ENCODE peak calls at places on chromosomes 7 and 10, in five cellular contexts. V, F, P, S and A are unnamed samples.
A peak's percentile ranks its signal among the peaks of the same experiment; 100 is the strongest.

GRCh38 chr10:109823196-109823595 is 100.1 kb downstream of the XPNPEP1 start:
- DNase-seq in V (no peak), P (no peak), S (no peak), F (no peak), A (no peak)

GRCh38 chr10:8054243-8054497 is 318 bp upstream of the GATA3 start:
- DNase-seq in S (peak; percentile 51), P (peak; percentile 71), F (no peak), V (no peak), A (no peak)

GRCh38 chr7:107933386-107934013 is 42.5 kb downstream of the DLD start:
- DNase-seq in V (no peak), P (peak; percentile 45), F (no peak), S (no peak), A (no peak)

GRCh38 chr10:82572686-82573226 is 697.8 kb downstream of the NRG3 start:
- DNase-seq in P (no peak), V (no peak), S (no peak), F (no peak), A (no peak)

GRCh38 chr7:149125189-149125863 is 798 bp downstream of the ZNF425 start:
- DNase-seq in F (no peak), S (no peak), P (no peak), V (no peak), A (peak; percentile 29)

GRCh38 chr10:131246775-131247174 is 64.7 kb downstream of the TCERG1L start:
- DNase-seq in V (no peak), S (no peak), P (no peak), F (no peak), A (no peak)

GRCh38 chr10:29119374-29119773 is 169.5 kb upstream of the LYZL1 start:
- DNase-seq in S (no peak), P (peak; percentile 29), F (peak; percentile 8), V (peak; percentile 81), A (no peak)

GRCh38 chr7:50662996-50663395 is 97.8 kb upstream of the DDC start:
- DNase-seq in S (no peak), P (no peak), V (no peak), F (no peak), A (no peak)

GRCh38 chr7:2665359-2665791 is 22.6 kb upstream of the AMZ1 start:
- DNase-seq in S (no peak), F (no peak), P (no peak), V (no peak), A (no peak)

GRCh38 chr7:144821069-144821468 is 14.8 kb downstream of the TPK1 start:
- DNase-seq in V (no peak), P (no peak), S (no peak), F (no peak), A (no peak)

GRCh38 chr7:7254908-7255307 is 72.6 kb downstream of the C1GALT1 start:
- DNase-seq in P (no peak), F (no peak), V (no peak), S (no peak), A (no peak)

GRCh38 chr7:7261863-7262262 is 79.5 kb downstream of the C1GALT1 start:
- DNase-seq in P (no peak), V (no peak), F (no peak), S (no peak), A (no peak)

GRCh38 chr7:7254319-7254718 is 72.0 kb downstream of the C1GALT1 start:
- DNase-seq in V (no peak), P (no peak), F (no peak), S (no peak), A (no peak)

GRCh38 chr7:7256731-7257274 is 74.5 kb downstream of the C1GALT1 start:
- DNase-seq in S (no peak), V (no peak), P (no peak), F (no peak), A (no peak)

DNA sequence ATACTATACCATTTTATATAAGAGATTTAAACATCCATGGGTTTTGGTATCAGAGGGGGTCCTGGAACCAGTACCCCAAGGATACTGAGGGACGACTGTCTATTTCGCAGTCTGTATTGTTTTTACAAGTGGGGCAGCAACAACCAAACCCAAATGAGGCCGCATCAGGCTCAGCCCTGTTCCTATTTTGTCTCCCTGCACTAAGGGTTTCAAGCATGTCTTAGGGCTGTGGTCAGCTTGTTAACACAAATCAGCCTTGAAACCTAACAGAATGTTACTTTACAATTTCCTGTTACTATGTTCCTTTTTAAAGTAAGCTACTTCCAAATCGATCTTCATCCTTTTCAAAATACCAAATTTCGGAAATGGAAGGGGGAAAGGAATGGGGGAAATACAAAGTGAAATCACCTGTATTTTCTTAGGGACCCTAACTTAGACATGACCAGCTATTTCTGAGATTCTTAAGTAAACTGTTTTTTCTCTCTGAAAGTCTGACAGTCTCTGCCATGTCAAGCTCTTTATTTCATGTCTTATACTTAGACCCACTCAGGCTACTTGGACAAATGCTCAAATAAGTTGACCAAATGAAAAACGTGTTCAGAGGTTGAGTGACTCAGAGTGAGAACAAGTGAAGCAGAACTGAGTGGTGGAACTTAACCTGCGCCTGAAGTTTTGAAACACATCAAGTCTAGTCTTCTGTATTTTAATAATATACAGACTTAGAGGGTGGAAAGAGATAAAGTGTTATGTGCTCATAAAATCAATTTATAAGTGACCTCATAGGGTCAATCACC is 75.8 kb downstream of the C1GALT1 start:
- DNase-seq in V (no peak), P (peak; percentile 29), F (peak; percentile 32), S (no peak), A (no peak)
- H3K4me3 ChIP-seq in V (no peak overlapping the region), P (no peak overlapping the region), F (no peak overlapping the region), S (no peak overlapping the region), A (no peak overlapping the region)

GRCh38 chr10:625335-625699 is 64.2 kb downstream of the DIP2C start:
- DNase-seq in P (peak; percentile 88), V (no peak), F (no peak), S (no peak), A (no peak)

GRCh38 chr10:625751-626711 is 63.4 kb downstream of the DIP2C start:
- DNase-seq in P (peak; percentile 69), S (no peak), F (no peak), V (no peak), A (no peak)

GRCh38 chr10:629186-629998 is 60.1 kb downstream of the DIP2C start:
- DNase-seq in S (no peak), V (no peak), P (no peak), F (no peak), A (no peak)

GRCh38 chr10:628386-629045 is 61.0 kb downstream of the DIP2C start:
- DNase-seq in S (no peak), F (no peak), P (no peak), V (no peak), A (no peak)

DNA sequence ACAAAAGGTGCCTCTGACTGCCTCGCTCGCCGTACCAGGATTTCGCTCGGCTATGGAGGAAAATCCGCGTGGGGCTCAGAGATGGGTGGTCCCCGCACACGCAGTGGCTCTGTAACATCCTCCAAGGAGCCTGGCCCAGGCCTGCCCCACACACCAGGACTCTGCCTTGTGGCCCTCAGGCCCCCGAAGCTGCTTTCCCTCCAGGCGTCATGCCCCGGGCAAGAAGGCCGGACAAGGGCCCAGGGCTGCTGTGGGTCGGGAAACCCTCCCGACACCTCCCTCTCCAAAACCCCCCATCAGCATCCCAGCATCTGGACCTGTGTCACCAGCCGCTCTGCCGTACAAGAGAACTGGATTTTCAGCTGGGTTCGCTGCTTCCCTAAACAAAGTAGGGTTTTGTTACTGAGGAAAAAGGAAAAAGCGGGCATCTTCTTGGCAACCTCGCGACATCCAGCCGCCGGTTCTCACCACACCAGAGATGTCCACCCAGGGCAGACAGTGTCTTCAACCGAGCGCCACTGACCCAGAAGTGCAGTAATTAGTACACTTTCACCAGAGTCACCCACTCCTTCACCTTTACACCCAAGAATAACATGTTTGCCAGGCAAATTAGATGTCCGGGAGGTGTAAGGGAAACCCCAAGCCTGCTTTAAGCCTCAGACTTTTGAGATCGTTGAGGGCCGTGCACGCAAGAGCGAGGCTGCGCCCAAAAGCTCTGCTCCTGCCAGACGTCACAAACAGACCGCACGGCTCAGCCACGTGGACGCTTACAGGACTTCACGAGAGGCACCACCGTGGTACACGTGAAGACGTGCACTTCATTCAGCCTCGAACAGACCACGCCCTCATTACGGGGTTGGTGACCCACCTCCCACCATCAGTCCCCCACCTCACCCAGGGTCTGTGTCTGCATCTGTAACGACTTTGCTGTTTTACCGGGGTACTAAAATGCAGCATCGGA is 62.2 kb downstream of the DIP2C start:
- DNase-seq in S (no peak), P (no peak), V (no peak), F (no peak), A (no peak)
- H3K4me1 ChIP-seq in S (peaks cover 5% of the 10 kb centered on the region), P (peaks cover 40% of the 10 kb centered on the region), V (no peaks in the 10 kb centered on the region), F (no peaks in the 10 kb centered on the region), A (peaks cover 8% of the 10 kb centered on the region)

DNA sequence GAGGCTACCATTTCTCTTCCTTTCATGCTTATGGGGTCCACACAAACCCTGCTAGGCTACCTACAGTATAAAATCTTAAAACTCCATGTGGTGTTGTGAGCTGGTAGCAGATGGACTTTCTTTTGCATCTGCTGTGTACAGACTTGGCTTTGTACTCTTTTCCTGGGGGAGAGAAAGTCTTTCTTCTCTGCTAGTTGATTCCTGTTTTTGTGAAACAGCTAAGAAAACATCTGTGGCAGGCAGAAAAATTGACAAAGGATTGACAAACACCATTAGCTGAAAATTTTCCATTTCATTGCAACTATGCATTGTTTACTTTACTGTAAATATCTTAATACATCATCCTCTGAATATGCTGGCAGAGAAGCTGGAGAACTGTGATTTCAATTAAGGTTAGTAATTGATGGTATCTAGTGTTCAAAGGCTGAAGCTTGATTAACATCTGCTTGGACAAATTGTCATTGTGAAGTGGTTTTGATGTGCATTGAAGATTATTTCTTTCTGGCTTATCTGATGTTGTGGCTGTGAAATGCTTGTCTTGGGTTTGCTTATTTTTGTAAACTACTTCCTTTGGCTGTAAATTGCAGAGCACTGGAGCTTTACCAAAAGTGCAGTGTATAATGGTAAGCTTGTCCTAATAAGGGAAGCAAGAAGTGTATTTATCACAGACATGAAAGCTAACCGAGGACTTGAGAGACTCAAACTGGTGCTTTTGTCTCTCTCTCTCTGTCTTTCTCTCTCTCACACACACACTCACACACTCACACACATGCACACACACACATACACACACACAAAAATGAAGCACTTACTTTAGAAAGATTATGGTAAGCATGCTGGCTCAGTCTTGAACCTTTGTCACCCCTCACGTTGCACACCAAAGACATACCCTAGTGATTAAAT is at the start of gene FOXP2:
- DNase-seq in V (peak; percentile 39), S (no peak), F (peak; percentile 22), P (peak; percentile 56), A (no peak)
- H3K27ac ChIP-seq in V (peak within 1 kb of the TSS; percentile 37), S (no peak within 1 kb of the TSS), F (peak within 1 kb of the TSS; percentile 60), P (no peak within 1 kb of the TSS), A (peak within 1 kb of the TSS; percentile 24)

GRCh38 chr10:122113161-122113944 is 124.4 kb downstream of the TACC2 start:
- DNase-seq in S (peak; percentile 83), P (peak; percentile 86), F (peak; percentile 79), V (peak; percentile 77), A (peak; percentile 75)

GRCh38 chr10:122114156-122114747 is 125.3 kb downstream of the TACC2 start:
- DNase-seq in P (peak; percentile 57), S (no peak), V (no peak), F (peak; percentile 21), A (no peak)

GRCh38 chr10:122112021-122112616 is 123.2 kb downstream of the TACC2 start:
- DNase-seq in P (peak; percentile 90), S (no peak), F (peak; percentile 85), V (peak; percentile 37), A (no peak)

GRCh38 chr10:122115874-122116273 is 126.9 kb downstream of the TACC2 start:
- DNase-seq in P (peak; percentile 49), F (no peak), V (no peak), S (no peak), A (no peak)

DNA sequence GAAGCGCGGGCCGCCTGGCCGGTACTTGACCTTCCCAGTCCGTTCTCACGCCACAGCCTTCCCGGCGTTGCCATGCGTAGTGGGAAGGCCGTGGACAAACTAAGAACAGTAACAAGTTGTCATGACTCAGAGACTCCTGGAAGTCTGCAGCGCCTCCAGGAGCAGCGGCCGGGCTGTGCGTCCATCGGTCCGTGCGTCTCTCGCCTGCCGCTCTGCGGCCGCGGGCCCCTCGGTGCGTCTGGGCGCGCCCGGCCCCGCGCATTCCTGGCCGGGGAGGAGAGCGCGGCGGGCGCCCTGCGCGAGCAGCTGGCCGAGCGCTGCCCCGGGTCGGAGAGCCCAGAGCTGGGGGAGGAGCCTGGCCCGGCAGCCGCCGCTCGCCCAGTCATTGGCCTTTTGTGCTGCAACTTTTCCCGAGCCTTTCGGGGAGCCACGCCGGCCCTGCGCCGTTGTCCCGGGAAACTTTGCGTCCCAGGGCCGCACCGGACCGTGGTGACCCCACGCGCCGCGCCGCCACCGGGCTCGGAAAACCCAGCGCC is 123.7 kb downstream of the TACC2 start:
- DNase-seq in S (peak; percentile 87), V (peak; percentile 80), P (peak; percentile 99), F (peak; percentile 89), A (peak; percentile 84)
- H3K4me3 ChIP-seq in S (peak overlapping the region; percentile 56), V (peak overlapping the region; percentile 84), P (peak overlapping the region; percentile 81), F (peak overlapping the region; percentile 82), A (peak overlapping the region; percentile 75)